ENCODE peak calls at places on chromosomes 6 and 20, in nine cellular contexts. F, U, O, Y, S, A, I, Z and T are unnamed samples.

GRCh38 chr6:43196337-43196736 is 14.3 kb downstream of the CUL9 start:
- DNase-seq in S (no peak), F (no peak), I (no peak), Y (no peak), O (no peak), U (no peak), A (no peak), Z (no peak), T (no peak)

GRCh38 chr6:34964564-34964963 is 75.5 kb downstream of the ANKS1A start:
- DNase-seq in U (no peak), A (no peak), Z (no peak), I (no peak), O (peak), S (no peak), F (no peak), Y (no peak), T (no peak)

GRCh38 chr6:56745081-56745480 is 102.4 kb upstream of the DST start:
- DNase-seq in S (no peak), Y (no peak), O (no peak), A (no peak), F (no peak), U (no peak), I (no peak), Z (no peak), T (no peak)

GRCh38 chr6:25053875-25054371 is 118.2 kb upstream of the RIPOR2 start:
- DNase-seq in U (peak), Z (no peak), Y (no peak), F (no peak), O (peak), S (peak), I (no peak), A (no peak), T (no peak)

GRCh38 chr6:22433745-22434144 is 135.6 kb upstream of the HDGFL1 start:
- DNase-seq in I (no peak), O (no peak), S (no peak), Z (no peak), Y (no peak), A (no peak), U (peak), F (no peak), T (no peak)

GRCh38 chr20:56817780-56818675 is 188.9 kb downstream of the TFAP2C start:
- DNase-seq in I (no peak), O (no peak), S (no peak), Y (no peak), Z (peak), U (no peak), A (no peak), F (no peak), T (no peak)

GRCh38 chr6:4941782-4942672 is 61.8 kb downstream of the RPP40 start:
- DNase-seq in S (peak), Z (peak), Y (no peak), I (no peak), A (no peak), U (peak), F (no peak), O (peak), T (peak)

GRCh38 chr6:95574811-95575210 is 2.5 kb upstream of the MANEA start:
- DNase-seq in A (no peak), Y (no peak), Z (no peak), O (peak), F (no peak), I (no peak), U (no peak), S (no peak), T (peak)

GRCh38 chr20:37969949-37970855 is 63.1 kb downstream of the TTI1 start:
- DNase-seq in S (no peak), Z (no peak), I (no peak), F (no peak), O (no peak), U (peak), A (no peak), Y (no peak), T (no peak)

GRCh38 chr20:22371843-22372242 is 212.5 kb downstream of the FOXA2 start:
- DNase-seq in S (no peak), U (no peak), Y (no peak), O (no peak), F (no peak), Z (no peak), I (no peak), A (no peak), T (no peak)